ENCODE peak calls at places on chromosomes 16 and 17, in five cellular contexts. W is lower leg skin, D is colonic mucosa, B is A549, M is PC-9. C is an unnamed sample.

GRCh38 chr17:15307686-15308085 is 33.7 kb downstream of the TEKT3 start:
- DNase-seq in W (no peak), D (no peak), B (no peak), M (no peak), C (no peak)

GRCh38 chr16:53912155-53912554 is 208.2 kb downstream of the FTO start:
- DNase-seq in W (no peak), D (no peak), B (no peak), M (no peak), C (no peak)

GRCh38 chr16:24488045-24488444 is 51.3 kb upstream of the RBBP6 start:
- DNase-seq in W (no peak), D (no peak), B (no peak), M (no peak), C (no peak)

GRCh38 chr16:30095166-30096078 is 591 bp downstream of the YPEL3 start:
- DNase-seq in W (peak), D (peak), B (no peak), M (no peak), C (no peak)

GRCh38 chr17:17792551-17793377 is 44.0 kb downstream of the SREBF1 start:
- DNase-seq in W (no peak), D (no peak), B (no peak), M (no peak), C (no peak)

GRCh38 chr17:27218719-27219488 is 75.0 kb upstream of the WSB1 start:
- DNase-seq in W (no peak), D (no peak), B (no peak), M (no peak), C (no peak)

GRCh38 chr17:76529643-76530488 is 7.6 kb downstream of the CYGB start:
- DNase-seq in W (peak), D (peak), B (no peak), M (peak), C (no peak)

GRCh38 chr17:31074772-31075538 is 19.8 kb upstream of the NF1 start:
- DNase-seq in W (no peak), D (no peak), B (peak), M (peak), C (no peak)

GRCh38 chr16:89352091-89352681 is 134.7 kb downstream of the ZNF778 start:
- DNase-seq in W (no peak), D (no peak), B (no peak), M (no peak), C (no peak)

GRCh38 chr17:37698132-37698615 is 46.7 kb downstream of the HNF1B start:
- DNase-seq in W (no peak), D (no peak), B (peak), M (peak), C (peak)

GRCh38 chr17:59465949-59466307 is 99.5 kb upstream of the DHX40 start:
- DNase-seq in W (no peak), D (no peak), B (no peak), M (no peak), C (no peak)

GRCh38 chr17:73952498-73953205 is 250.8 kb upstream of the RPL38 start:
- DNase-seq in W (no peak), D (peak), B (peak), M (no peak), C (peak)

GRCh38 chr16:20760346-20760745 is 3.5 kb upstream of the ACSM3 start:
- DNase-seq in W (no peak), D (no peak), B (no peak), M (no peak), C (no peak)

GRCh38 chr16:49462989-49463371 is 89.4 kb downstream of the C16orf78 start:
- DNase-seq in W (no peak), D (peak), B (no peak), M (no peak), C (no peak)

GRCh38 chr17:1122681-1123396 is 56.9 kb downstream of the ABR start:
- DNase-seq in W (peak), D (peak), B (peak), M (peak), C (peak)

GRCh38 chr16:87713469-87714229 is 52.1 kb downstream of the KLHDC4 start:
- DNase-seq in W (no peak), D (no peak), B (no peak), M (no peak), C (no peak)

GRCh38 chr17:16573466-16573865 is 4.5 kb upstream of the ZNF287 start:
- DNase-seq in W (no peak), D (no peak), B (no peak), M (no peak), C (no peak)

GRCh38 chr17:78501241-78502036 is 75.8 kb downstream of the DNAH17 start:
- DNase-seq in W (no peak), D (no peak), B (no peak), M (no peak), C (no peak)

GRCh38 chr16:89325861-89326471 is 108.5 kb downstream of the ZNF778 start:
- DNase-seq in W (peak), D (peak), B (peak), M (peak), C (peak)

GRCh38 chr17:44909681-44910144 is 5.6 kb downstream of the GFAP start:
- DNase-seq in W (no peak), D (no peak), B (no peak), M (no peak), C (no peak)

GRCh38 chr16:14344292-14344691 is 273.2 kb downstream of the MRTFB start:
- DNase-seq in W (no peak), D (no peak), B (no peak), M (no peak), C (no peak)

GRCh38 chr16:67260426-67261063 is 11.8 kb downstream of the SLC9A5 start:
- DNase-seq in W (no peak), D (peak), B (no peak), M (peak), C (peak)

GRCh38 chr17:17416007-17416399 is 60.8 kb upstream of the MED9 start:
- DNase-seq in W (no peak), D (peak), B (peak), M (peak), C (peak)

GRCh38 chr17:17816240-17816814 is 20.5 kb downstream of the SREBF1 start:
- DNase-seq in W (no peak), D (no peak), B (no peak), M (no peak), C (no peak)

GRCh38 chr17:18141210-18141803 is 32.8 kb downstream of the MYO15A start:
- DNase-seq in W (no peak), D (peak), B (peak), M (peak), C (peak)

GRCh38 chr17:27569257-27569722 is 61.7 kb upstream of the LGALS9 start:
- DNase-seq in W (no peak), D (no peak), B (peak), M (peak), C (peak)

GRCh38 chr17:10705727-10706126 is 8.3 kb downstream of the ADPRM start:
- DNase-seq in W (no peak), D (no peak), B (no peak), M (no peak), C (no peak)

GRCh38 chr16:49469930-49470451 is 96.4 kb downstream of the C16orf78 start:
- DNase-seq in W (no peak), D (peak), B (no peak), M (no peak), C (no peak)

GRCh38 chr17:44932526-44933097 is 15.0 kb downstream of the KIF18B start:
- DNase-seq in W (no peak), D (no peak), B (no peak), M (no peak), C (no peak)

GRCh38 chr16:23407436-23408125 is 45.4 kb downstream of the COG7 start:
- DNase-seq in W (no peak), D (no peak), B (no peak), M (no peak), C (no peak)

GRCh38 chr16:28478511-28479180 is 6.5 kb upstream of the NPIPB7 start:
- DNase-seq in W (no peak), D (peak), B (no peak), M (no peak), C (no peak)

GRCh38 chr17:1294157-1294717 is 14.8 kb downstream of the TRARG1 start:
- DNase-seq in W (no peak), D (peak), B (no peak), M (no peak), C (no peak)

GRCh38 chr16:89216315-89217137 is 977 bp upstream of the ZNF778 start:
- DNase-seq in W (peak), D (peak), B (peak), M (peak), C (peak)

GRCh38 chr17:4610656-4611055 is 26.3 kb downstream of the SMTNL2 start:
- DNase-seq in W (no peak), D (no peak), B (no peak), M (no peak), C (no peak)

GRCh38 chr16:7849891-7850290 is 517.2 kb downstream of the RBFOX1 start:
- DNase-seq in W (no peak), D (no peak), B (no peak), M (no peak), C (no peak)

GRCh38 chr17:79152636-79153035 is 78.0 kb downstream of the ENGASE start:
- DNase-seq in W (no peak), D (no peak), B (no peak), M (no peak), C (no peak)

GRCh38 chr16:31371008-31371407 is 16.0 kb downstream of the ITGAX start:
- DNase-seq in W (no peak), D (no peak), B (no peak), M (no peak), C (no peak)

GRCh38 chr17:66255112-66255511 is 25.9 kb upstream of the APOH start:
- DNase-seq in W (no peak), D (peak), B (no peak), M (peak), C (peak)

GRCh38 chr17:49214665-49215360 is 4.3 kb downstream of the ABI3 start:
- DNase-seq in W (no peak), D (no peak), B (no peak), M (peak), C (peak)

GRCh38 chr16:51124896-51125295 is 26.2 kb downstream of the SALL1 start:
- DNase-seq in W (no peak), D (no peak), B (no peak), M (no peak), C (no peak)
- TF ChIP-seq CTCF in W (no peak), D (no peak), B (no peak), M (no peak), C (no peak)

DNA sequence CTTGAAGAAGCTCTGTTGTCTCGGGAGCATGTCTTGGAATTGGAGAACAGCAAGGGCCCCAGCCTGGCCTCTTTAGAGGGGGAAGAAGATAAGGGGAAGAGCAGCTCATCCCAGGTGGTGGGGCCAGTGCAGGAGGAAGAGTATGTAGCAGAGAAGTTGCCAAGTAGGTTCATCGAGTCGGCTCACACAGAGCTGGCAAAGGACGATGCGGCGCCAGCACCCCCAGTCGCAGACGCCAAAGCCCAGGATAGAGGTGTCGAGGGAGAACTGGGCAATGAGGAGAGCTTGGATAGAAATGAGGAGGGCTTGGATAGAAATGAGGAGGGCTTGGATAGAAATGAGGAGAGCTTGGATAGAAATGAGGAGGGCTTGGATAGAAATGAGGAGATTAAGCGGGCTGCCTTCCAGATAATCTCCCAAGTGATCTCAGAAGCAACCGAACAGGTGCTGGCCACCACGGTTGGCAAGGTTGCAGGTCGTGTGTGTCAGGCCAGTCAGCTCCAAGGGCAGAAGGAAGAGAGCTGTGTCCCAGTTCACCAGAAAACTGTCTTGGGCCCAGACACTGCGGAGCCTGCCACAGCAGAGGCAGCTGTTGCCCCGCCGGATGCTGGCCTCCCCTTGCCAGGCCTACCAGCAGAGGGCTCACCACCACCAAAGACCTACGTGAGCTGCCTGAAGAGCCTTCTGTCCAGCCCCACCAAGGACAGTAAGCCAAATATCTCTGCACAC is 21.2 kb downstream of the AKAP1 start:
- DNase-seq in W (no peak), D (no peak), B (no peak), M (no peak), C (peak)
- TF ChIP-seq CTCF in W (no peak), D (peak), B (peak), M (peak), C (no peak)

GRCh38 chr16:85393674-85394510 is 219.2 kb upstream of the GSE1 start:
- DNase-seq in W (no peak), D (peak), B (peak), M (no peak), C (peak)

GRCh38 chr16:85392756-85393673 is 220.1 kb upstream of the GSE1 start:
- DNase-seq in W (no peak), D (peak), B (no peak), M (no peak), C (no peak)

GRCh38 chr16:85395207-85395912 is 217.8 kb upstream of the GSE1 start:
- DNase-seq in W (no peak), D (peak), B (peak), M (peak), C (peak)

GRCh38 chr16:85395913-85396878 is 216.9 kb upstream of the GSE1 start:
- DNase-seq in W (no peak), D (peak), B (no peak), M (no peak), C (no peak)

DNA sequence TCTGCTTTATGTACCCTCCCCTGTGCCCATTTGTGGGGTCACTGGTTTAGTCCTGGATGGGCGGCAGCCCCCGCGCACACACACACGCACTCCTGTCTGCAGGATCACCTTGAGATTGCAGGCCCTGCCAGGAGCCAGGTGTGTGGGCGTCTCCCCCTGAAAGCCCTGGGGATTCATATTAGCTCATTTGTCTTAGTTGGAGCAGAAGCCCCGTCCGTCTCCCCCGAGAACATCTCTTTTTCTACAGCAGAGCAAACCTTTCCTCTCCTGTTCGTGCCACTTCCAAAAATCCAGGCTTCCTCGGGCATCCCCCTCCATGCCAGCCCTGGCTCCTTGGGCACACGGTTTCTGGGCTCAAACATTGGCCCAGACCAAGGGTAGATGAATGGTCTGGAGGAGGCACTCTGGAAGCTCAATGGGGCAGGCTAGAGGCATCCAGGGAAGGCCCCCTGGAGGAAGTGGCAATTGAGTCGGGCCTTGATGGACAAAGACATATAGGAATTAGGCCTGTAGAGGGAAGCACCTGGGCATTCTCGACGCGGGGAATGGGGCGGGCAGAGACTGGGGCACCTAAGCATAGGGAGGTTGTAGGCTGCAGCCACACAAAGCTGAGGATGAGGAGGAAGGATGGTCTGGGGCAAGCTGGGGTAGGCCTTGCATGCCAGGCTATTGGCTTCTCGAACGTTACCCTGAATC is 218.5 kb upstream of the GSE1 start:
- DNase-seq in W (no peak), D (peak), B (no peak), M (no peak), C (no peak)
- TF ChIP-seq CTCF in W (no peak), D (no peak), B (no peak), M (no peak), C (no peak)

DNA sequence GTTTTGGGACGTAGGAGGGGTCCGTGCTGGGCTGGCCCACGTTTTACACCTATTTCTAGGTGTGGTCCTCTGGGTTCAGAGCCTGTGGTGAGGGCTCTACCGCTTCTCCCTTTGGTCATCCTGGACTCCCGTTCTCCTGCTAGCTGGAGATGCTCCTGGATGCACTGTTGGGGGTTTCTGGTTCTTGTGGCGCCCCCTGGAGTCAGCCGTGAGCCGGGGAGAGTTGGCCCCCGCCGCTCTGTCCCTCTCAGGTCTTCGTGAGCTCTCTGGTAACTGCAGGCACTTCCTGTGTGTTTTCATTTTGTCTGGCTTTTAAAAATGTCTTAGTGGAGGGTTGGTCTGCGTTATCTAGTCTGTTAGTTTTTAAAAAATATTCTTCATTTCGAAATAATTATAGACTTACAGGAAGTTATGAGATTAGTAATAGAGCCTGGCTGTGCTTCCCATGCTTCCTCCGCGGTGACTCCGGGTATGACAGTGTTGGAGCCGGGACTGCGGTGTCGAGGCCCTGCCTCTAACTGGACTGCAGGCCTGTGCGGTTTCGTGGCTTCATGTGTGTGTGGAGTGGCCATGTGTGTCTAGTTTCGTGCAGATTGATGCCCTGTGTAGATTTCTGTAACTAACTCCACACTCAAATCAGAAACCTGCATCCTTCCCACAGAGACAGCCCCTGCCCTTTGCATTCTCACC is 78.0 kb upstream of the ZNF750 start:
- DNase-seq in W (no peak), D (peak), B (peak), M (peak), C (peak)
- TF ChIP-seq CTCF in W (no peak), D (no peak), B (peak), M (peak), C (no peak)

DNA sequence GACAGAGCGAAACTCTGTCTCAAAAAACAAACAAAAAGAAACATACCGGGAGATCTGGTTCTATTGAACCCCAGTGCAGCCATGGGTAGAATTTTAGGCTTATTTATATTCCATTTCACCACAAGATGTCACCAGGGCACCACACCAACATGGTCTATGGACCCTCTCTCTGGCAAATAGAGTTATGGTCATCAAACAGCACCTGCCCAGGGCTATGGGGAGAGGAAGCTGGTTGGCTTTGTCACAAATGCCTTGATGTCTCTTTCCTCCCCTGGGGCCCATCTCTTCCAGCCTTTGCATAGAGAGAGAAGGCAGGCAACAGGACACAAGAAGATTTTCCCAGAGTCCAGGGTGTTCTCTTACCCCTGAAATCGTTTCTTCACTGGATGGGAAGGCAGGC is 128.4 kb downstream of the WWOX start:
- DNase-seq in W (no peak), D (no peak), B (no peak), M (no peak), C (peak)
- TF ChIP-seq CTCF in W (no peak), D (no peak), B (no peak), M (no peak), C (peak)

GRCh38 chr17:61710546-61710945 is 119.5 kb upstream of the NACA2 start:
- DNase-seq in W (no peak), D (no peak), B (no peak), M (no peak), C (no peak)
- TF ChIP-seq CTCF in W (no peak), D (no peak), B (no peak), M (no peak), C (no peak)

GRCh38 chr16:16045879-16046278 is 96.5 kb downstream of the ABCC1 start:
- DNase-seq in W (no peak), D (no peak), B (no peak), M (no peak), C (no peak)
- TF ChIP-seq CTCF in W (no peak), D (no peak), B (no peak), M (no peak), C (peak)

GRCh38 chr17:81471804-81472456 is 40.7 kb downstream of the ACTG1 start:
- DNase-seq in W (peak), D (peak), B (peak), M (no peak), C (no peak)
- TF ChIP-seq CTCF in W (no peak), D (no peak), B (no peak), M (no peak), C (no peak)

DNA sequence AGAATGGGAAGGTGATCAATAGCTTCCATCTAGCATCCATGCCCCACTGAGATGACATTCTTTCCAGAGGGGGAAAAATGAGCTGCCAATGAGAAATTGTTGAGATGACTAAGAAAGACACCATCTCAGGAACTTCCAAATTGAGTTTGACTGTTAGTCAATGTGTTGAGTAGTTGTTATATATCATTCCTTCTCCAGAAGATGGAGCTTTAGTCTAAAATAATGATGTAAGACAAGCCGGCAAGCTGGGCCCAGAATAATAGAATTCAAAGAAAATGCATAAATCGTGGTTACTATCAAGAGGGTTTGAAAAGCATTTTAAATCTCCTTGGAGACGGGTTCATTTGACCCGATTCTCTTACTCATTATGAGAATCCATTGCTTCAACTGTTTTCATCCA is 71.0 kb upstream of the ATF7IP2 start:
- DNase-seq in W (no peak), D (no peak), B (no peak), M (no peak), C (no peak)
- TF ChIP-seq CTCF in W (no peak), D (no peak), B (peak), M (no peak), C (no peak)

C was measured in Calu3.